ENCODE peak calls at places on chromosomes 7 and 10, in four cellular contexts. One of them, this sample, is unnamed.

GRCh38 chr10:59678884-59679301 is 30.8 kb downstream of the SLC16A9 start:
- DNase-seq in epithelial cell of esophagus: peak; percentile 96
- DNase-seq in AG09309: no peak
- DNase-seq in fibroblast of pulmonary artery: peak; percentile 57
- DNase-seq in this sample: peak; percentile 24

GRCh38 chr7:28581351-28581750 is 169.0 kb downstream of the CREB5 start:
- DNase-seq in fibroblast of pulmonary artery: no peak
- DNase-seq in AG09309: no peak
- DNase-seq in epithelial cell of esophagus: peak; percentile 38
- DNase-seq in this sample: no peak

GRCh38 chr7:92158660-92159575 is 20.0 kb downstream of the LRRD1 start:
- DNase-seq in AG09309: peak; percentile 87
- DNase-seq in epithelial cell of esophagus: peak; percentile 18
- DNase-seq in fibroblast of pulmonary artery: peak; percentile 84
- DNase-seq in this sample: peak; percentile 36

GRCh38 chr10:119783665-119784027 is 57.8 kb downstream of the INPP5F start:
- DNase-seq in fibroblast of pulmonary artery: no peak
- DNase-seq in epithelial cell of esophagus: no peak
- DNase-seq in AG09309: no peak
- DNase-seq in this sample: no peak

GRCh38 chr10:79275431-79275851 is 71.8 kb upstream of the PPIF start:
- DNase-seq in fibroblast of pulmonary artery: no peak
- DNase-seq in epithelial cell of esophagus: no peak
- DNase-seq in AG09309: no peak
- DNase-seq in this sample: no peak

GRCh38 chr7:76257973-76258372 is 44.5 kb upstream of the HSPB1 start:
- DNase-seq in epithelial cell of esophagus: no peak
- DNase-seq in AG09309: no peak
- DNase-seq in fibroblast of pulmonary artery: no peak
- DNase-seq in this sample: no peak

GRCh38 chr7:40899151-40899550 is 764.3 kb downstream of the SUGCT start:
- DNase-seq in AG09309: peak; percentile 88
- DNase-seq in epithelial cell of esophagus: no peak
- DNase-seq in fibroblast of pulmonary artery: no peak
- DNase-seq in this sample: no peak

GRCh38 chr10:84302223-84302622 is 26.2 kb upstream of the CCSER2 start:
- DNase-seq in epithelial cell of esophagus: no peak
- DNase-seq in fibroblast of pulmonary artery: no peak
- DNase-seq in AG09309: no peak
- DNase-seq in this sample: no peak

GRCh38 chr10:22712959-22713852 is 1.2 kb downstream of the PIP4K2A start:
- DNase-seq in AG09309: no peak
- DNase-seq in fibroblast of pulmonary artery: peak; percentile 24
- DNase-seq in epithelial cell of esophagus: no peak
- DNase-seq in this sample: peak; percentile 50

GRCh38 chr7:155979994-155980393 is 167.7 kb upstream of the SHH start:
- DNase-seq in epithelial cell of esophagus: no peak
- DNase-seq in fibroblast of pulmonary artery: no peak
- DNase-seq in AG09309: no peak
- DNase-seq in this sample: no peak

GRCh38 chr7:23246540-23246939 is at the start of gene GPNMB:
- DNase-seq in epithelial cell of esophagus: peak; percentile 85
- DNase-seq in AG09309: peak; percentile 89
- DNase-seq in fibroblast of pulmonary artery: peak; percentile 81
- DNase-seq in this sample: no peak

GRCh38 chr7:56046728-56047445 is 4.4 kb downstream of the PSPH start:
- DNase-seq in AG09309: peak; percentile 79
- DNase-seq in epithelial cell of esophagus: peak; percentile 62
- DNase-seq in fibroblast of pulmonary artery: peak; percentile 95
- DNase-seq in this sample: no peak

GRCh38 chr10:6786579-6787031 is 206.5 kb upstream of the PRKCQ start:
- DNase-seq in AG09309: peak; percentile 21
- DNase-seq in fibroblast of pulmonary artery: peak; percentile 70
- DNase-seq in epithelial cell of esophagus: peak; percentile 67
- DNase-seq in this sample: no peak

GRCh38 chr7:46754135-46754730 is 827.7 kb downstream of the TNS3 start:
- DNase-seq in AG09309: peak; percentile 63
- DNase-seq in epithelial cell of esophagus: peak; percentile 91
- DNase-seq in fibroblast of pulmonary artery: peak; percentile 62
- DNase-seq in this sample: no peak

GRCh38 chr10:95451568-95452524 is 109.3 kb downstream of the SORBS1 start:
- DNase-seq in epithelial cell of esophagus: no peak
- DNase-seq in fibroblast of pulmonary artery: no peak
- DNase-seq in AG09309: no peak
- DNase-seq in this sample: no peak

GRCh38 chr7:71511361-71511807 is 379.4 kb downstream of the GALNT17 start:
- DNase-seq in AG09309: no peak
- DNase-seq in epithelial cell of esophagus: no peak
- DNase-seq in fibroblast of pulmonary artery: no peak
- DNase-seq in this sample: no peak

GRCh38 chr10:105699504-105699903 is 1058.4 kb downstream of the SORCS3 start:
- DNase-seq in AG09309: no peak
- DNase-seq in epithelial cell of esophagus: no peak
- DNase-seq in fibroblast of pulmonary artery: no peak
- DNase-seq in this sample: no peak

GRCh38 chr10:71562181-71562580 is 157.4 kb downstream of the C10orf105 start:
- DNase-seq in epithelial cell of esophagus: no peak
- DNase-seq in AG09309: no peak
- DNase-seq in fibroblast of pulmonary artery: no peak
- DNase-seq in this sample: no peak

GRCh38 chr7:1160665-1161010 is 642 bp upstream of the ZFAND2A start:
- DNase-seq in fibroblast of pulmonary artery: no peak
- DNase-seq in AG09309: no peak
- DNase-seq in epithelial cell of esophagus: no peak
- DNase-seq in this sample: peak; percentile 47

GRCh38 chr7:45649560-45650346 is 75.6 kb downstream of the ADCY1 start:
- DNase-seq in epithelial cell of esophagus: no peak
- DNase-seq in AG09309: no peak
- DNase-seq in fibroblast of pulmonary artery: no peak
- DNase-seq in this sample: no peak

GRCh38 chr10:15347205-15347604 is 23.9 kb downstream of the FAM171A1 start:
- DNase-seq in AG09309: no peak
- DNase-seq in epithelial cell of esophagus: no peak
- DNase-seq in fibroblast of pulmonary artery: no peak
- DNase-seq in this sample: no peak

GRCh38 chr10:88073676-88074075 is 210.3 kb downstream of the PTEN start:
- DNase-seq in epithelial cell of esophagus: no peak
- DNase-seq in AG09309: no peak
- DNase-seq in fibroblast of pulmonary artery: no peak
- DNase-seq in this sample: no peak

GRCh38 chr7:136868496-136869005 is at the start of gene CHRM2:
- DNase-seq in fibroblast of pulmonary artery: peak; percentile 25
- DNase-seq in AG09309: peak; percentile 29
- DNase-seq in epithelial cell of esophagus: no peak
- DNase-seq in this sample: peak; percentile 25

GRCh38 chr10:23073527-23073926 is 21.9 kb upstream of the MSRB2 start:
- DNase-seq in epithelial cell of esophagus: peak; percentile 57
- DNase-seq in AG09309: no peak
- DNase-seq in fibroblast of pulmonary artery: no peak
- DNase-seq in this sample: no peak

GRCh38 chr7:128909605-128910568 is 622 bp downstream of the KCP start:
- DNase-seq in fibroblast of pulmonary artery: peak; percentile 44
- DNase-seq in epithelial cell of esophagus: peak; percentile 58
- DNase-seq in AG09309: no peak
- DNase-seq in this sample: no peak

GRCh38 chr10:5105626-5106025 is 11.4 kb downstream of the AKR1C3 start:
- DNase-seq in epithelial cell of esophagus: no peak
- DNase-seq in AG09309: no peak
- DNase-seq in fibroblast of pulmonary artery: no peak
- DNase-seq in this sample: no peak

GRCh38 chr10:68208424-68209042 is 23.4 kb downstream of the ATOH7 start:
- DNase-seq in epithelial cell of esophagus: peak; percentile 76
- DNase-seq in fibroblast of pulmonary artery: peak; percentile 79
- DNase-seq in AG09309: peak; percentile 52
- DNase-seq in this sample: peak; percentile 35

GRCh38 chr10:3067045-3067858 is at the start of gene PFKP:
- DNase-seq in epithelial cell of esophagus: peak; percentile 33
- DNase-seq in fibroblast of pulmonary artery: no peak
- DNase-seq in AG09309: no peak
- DNase-seq in this sample: peak; percentile 87

GRCh38 chr7:127976722-127977121 is 54.5 kb downstream of the LRRC4 start:
- DNase-seq in fibroblast of pulmonary artery: no peak
- DNase-seq in AG09309: no peak
- DNase-seq in epithelial cell of esophagus: no peak
- DNase-seq in this sample: no peak

GRCh38 chr10:129605986-129606518 is 139.0 kb downstream of the MGMT start:
- DNase-seq in epithelial cell of esophagus: no peak
- DNase-seq in AG09309: no peak
- DNase-seq in fibroblast of pulmonary artery: no peak
- DNase-seq in this sample: peak; percentile 45

GRCh38 chr10:48802611-48803046 is 118.0 kb downstream of the WDFY4 start:
- DNase-seq in epithelial cell of esophagus: no peak
- DNase-seq in AG09309: no peak
- DNase-seq in fibroblast of pulmonary artery: no peak
- DNase-seq in this sample: peak; percentile 69

GRCh38 chr7:18828333-18829100 is 288.9 kb downstream of the TWIST1 start:
- DNase-seq in AG09309: no peak
- DNase-seq in epithelial cell of esophagus: no peak
- DNase-seq in fibroblast of pulmonary artery: no peak
- DNase-seq in this sample: no peak

GRCh38 chr7:37230221-37230620 is 218.4 kb downstream of the ELMO1 start:
- DNase-seq in fibroblast of pulmonary artery: no peak
- DNase-seq in epithelial cell of esophagus: peak; percentile 5
- DNase-seq in AG09309: no peak
- DNase-seq in this sample: peak; percentile 11

GRCh38 chr10:125057158-125058001 is 103.0 kb downstream of the CTBP2 start:
- DNase-seq in fibroblast of pulmonary artery: peak; percentile 98
- DNase-seq in epithelial cell of esophagus: no peak
- DNase-seq in AG09309: peak; percentile 74
- DNase-seq in this sample: peak; percentile 70

GRCh38 chr10:13503745-13504463 is 24.9 kb downstream of the BEND7 start:
- DNase-seq in epithelial cell of esophagus: peak; percentile 61
- DNase-seq in fibroblast of pulmonary artery: peak; percentile 10
- DNase-seq in AG09309: peak; percentile 14
- DNase-seq in this sample: no peak

GRCh38 chr7:137458399-137458798 is 114.9 kb upstream of the PTN start:
- DNase-seq in epithelial cell of esophagus: peak; percentile 67
- DNase-seq in fibroblast of pulmonary artery: no peak
- DNase-seq in AG09309: no peak
- DNase-seq in this sample: no peak

GRCh38 chr7:135645296-135645904 is 16.9 kb upstream of the STMP1 start:
- DNase-seq in epithelial cell of esophagus: peak; percentile 58
- DNase-seq in fibroblast of pulmonary artery: peak; percentile 74
- DNase-seq in AG09309: no peak
- DNase-seq in this sample: peak; percentile 32

GRCh38 chr10:113093188-113094113 is 143.4 kb downstream of the TCF7L2 start:
- DNase-seq in fibroblast of pulmonary artery: peak; percentile 34
- DNase-seq in epithelial cell of esophagus: peak; percentile 87
- DNase-seq in AG09309: no peak
- DNase-seq in this sample: no peak
- TF ChIP-seq CTCF in fibroblast of pulmonary artery: no peak
- TF ChIP-seq CTCF in epithelial cell of esophagus: no peak
- TF ChIP-seq CTCF in AG09309: no peak
- TF ChIP-seq CTCF in this sample: no peak

DNA sequence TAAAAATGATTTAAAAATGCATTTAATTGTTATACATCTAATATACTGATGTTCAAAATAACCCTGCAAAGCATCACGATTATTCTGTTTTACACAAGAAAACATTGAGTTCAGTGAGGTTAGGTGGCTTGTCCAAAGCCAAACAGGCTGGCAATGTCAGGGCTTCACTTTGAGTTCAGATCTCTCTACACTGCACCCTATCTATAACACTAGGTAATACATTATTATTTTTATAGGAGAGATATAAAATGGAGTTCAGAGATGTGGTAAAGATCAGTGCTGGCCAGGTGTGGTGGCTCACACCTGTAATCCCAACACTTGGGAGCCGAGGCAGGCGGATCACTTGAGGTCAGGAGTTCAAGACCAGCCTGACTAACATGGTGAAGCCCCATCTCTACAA is 165.9 kb upstream of the MYO3A start:
- DNase-seq in fibroblast of pulmonary artery: no peak
- DNase-seq in AG09309: no peak
- DNase-seq in epithelial cell of esophagus: no peak
- DNase-seq in this sample: no peak
- TF ChIP-seq CTCF in fibroblast of pulmonary artery: no peak
- TF ChIP-seq CTCF in AG09309: no peak
- TF ChIP-seq CTCF in epithelial cell of esophagus: no peak
- TF ChIP-seq CTCF in this sample: no peak

DNA sequence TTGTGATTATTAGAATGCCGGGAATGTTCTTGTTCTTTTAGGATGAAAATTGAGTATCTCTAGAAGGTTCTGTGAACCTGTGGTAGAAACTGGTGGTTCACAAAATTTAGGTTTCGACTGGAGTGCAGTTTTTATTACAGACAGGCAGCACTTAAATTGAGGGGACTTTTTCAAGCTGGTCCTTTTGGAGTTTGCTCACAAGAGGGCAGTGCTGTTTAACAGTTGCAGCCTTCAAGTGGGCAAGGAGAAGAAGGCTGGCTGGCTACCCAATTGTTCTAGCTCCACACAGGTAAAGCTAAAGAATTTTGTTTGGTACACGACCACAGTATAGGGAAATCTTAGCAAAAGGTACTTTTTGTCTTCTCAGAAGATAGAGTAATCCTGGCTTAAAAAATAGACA is 233.6 kb downstream of the SNX13 start:
- DNase-seq in fibroblast of pulmonary artery: peak; percentile 83
- DNase-seq in epithelial cell of esophagus: peak; percentile 80
- DNase-seq in AG09309: peak; percentile 46
- DNase-seq in this sample: peak; percentile 37
- TF ChIP-seq CTCF in fibroblast of pulmonary artery: peak; percentile 81
- TF ChIP-seq CTCF in epithelial cell of esophagus: peak; percentile 78
- TF ChIP-seq CTCF in AG09309: peak; percentile 74
- TF ChIP-seq CTCF in this sample: peak; percentile 55

GRCh38 chr7:130732980-130733865 is 784 bp downstream of the KLF14 start:
- DNase-seq in fibroblast of pulmonary artery: no peak
- DNase-seq in AG09309: no peak
- DNase-seq in epithelial cell of esophagus: peak; percentile 33
- DNase-seq in this sample: no peak
- TF ChIP-seq CTCF in fibroblast of pulmonary artery: no peak
- TF ChIP-seq CTCF in AG09309: no peak
- TF ChIP-seq CTCF in epithelial cell of esophagus: no peak
- TF ChIP-seq CTCF in this sample: peak; percentile 42

GRCh38 chr7:42831051-42831952 is 80.6 kb downstream of the C7orf25 start:
- DNase-seq in epithelial cell of esophagus: peak; percentile 70
- DNase-seq in AG09309: peak; percentile 5
- DNase-seq in fibroblast of pulmonary artery: peak; percentile 62
- DNase-seq in this sample: no peak
- TF ChIP-seq CTCF in epithelial cell of esophagus: peak; percentile 90
- TF ChIP-seq CTCF in AG09309: peak; percentile 76
- TF ChIP-seq CTCF in fibroblast of pulmonary artery: peak; percentile 84
- TF ChIP-seq CTCF in this sample: peak; percentile 28